ENCODE peak calls at places on chromosomes 16 and 17, in four cellular contexts. J is breast epithelium, O is K562, T is left ventricle myocardium inferior. H is an unnamed sample. For H3K36me3, the result is how much of the 10 kb centered on the place peaks cover.

GRCh38 chr16:763386-763785 is 2.9 kb downstream of the MSLN start:
- DNase-seq in J (no peak), O (no peak), T (no peak), H (no peak)

GRCh38 chr17:79838541-79839274 is 532 bp downstream of the CBX4 start:
- DNase-seq in T (peak), O (peak), J (no peak), H (no peak)

GRCh38 chr16:58197314-58198012 is 443 bp downstream of the CSNK2A2 start:
- DNase-seq in J (no peak), T (no peak), O (peak), H (no peak)

GRCh38 chr17:72394531-72394930 is 273.7 kb downstream of the SOX9 start:
- DNase-seq in J (no peak), O (no peak), T (no peak), H (no peak)

GRCh38 chr16:49755291-49755611 is 100.7 kb downstream of the ZNF423 start:
- DNase-seq in O (peak), T (no peak), J (no peak), H (no peak)

GRCh38 chr16:13956635-13957196 is 36.8 kb downstream of the ERCC4 start:
- DNase-seq in T (no peak), O (no peak), J (no peak), H (no peak)

GRCh38 chr16:88459366-88460055 is 6.4 kb downstream of the ZFPM1 start:
- DNase-seq in T (no peak), J (no peak), O (no peak), H (no peak)

GRCh38 chr17:64420143-64420670 is 28.7 kb upstream of the MILR1 start:
- DNase-seq in O (peak), J (no peak), T (no peak), H (no peak)

GRCh38 chr17:79644617-79645016 is 33.8 kb upstream of the RBFOX3 start:
- DNase-seq in O (no peak), J (no peak), T (no peak), H (no peak)

GRCh38 chr17:52965856-52966255 is 807.3 kb upstream of the CA10 start:
- DNase-seq in T (no peak), O (no peak), J (no peak), H (no peak)

GRCh38 chr16:84537431-84538151 is 33.1 kb upstream of the MEAK7 start:
- DNase-seq in O (peak), T (no peak), J (no peak), H (no peak)

GRCh38 chr16:50360033-50360778 is 8.6 kb downstream of the BRD7 start:
- DNase-seq in O (no peak), T (no peak), J (no peak), H (no peak)

GRCh38 chr17:63523256-63523869 is at the start of gene KCNH6:
- DNase-seq in J (no peak), T (no peak), O (no peak), H (no peak)

GRCh38 chr17:78923660-78924453 is 1.3 kb downstream of the TIMP2 start:
- DNase-seq in T (peak), O (peak), J (peak), H (peak)

GRCh38 chr16:27984121-27984520 is 79.4 kb downstream of the GSG1L start:
- DNase-seq in T (no peak), J (no peak), O (no peak), H (peak)

GRCh38 chr16:73000020-73000906 is 47.7 kb downstream of the ZFHX3 start:
- DNase-seq in T (peak), J (peak), O (no peak), H (peak)

GRCh38 chr17:45841098-45841497 is 3.6 kb upstream of the SPPL2C start:
- DNase-seq in O (no peak), J (no peak), T (no peak), H (no peak)

GRCh38 chr16:30131869-30132475 is 9.0 kb upstream of the MAPK3 start:
- DNase-seq in O (no peak), T (no peak), J (no peak), H (no peak)

GRCh38 chr16:4270091-4270490 is 2.7 kb downstream of the TFAP4 start:
- DNase-seq in T (no peak), O (no peak), J (no peak), H (no peak)

GRCh38 chr16:87580855-87581261 is 21.4 kb upstream of the JPH3 start:
- DNase-seq in J (no peak), T (no peak), O (peak), H (no peak)

GRCh38 chr16:70804153-70804728 is 3.3 kb upstream of the VAC14 start:
- DNase-seq in O (no peak), T (no peak), J (no peak), H (no peak)

GRCh38 chr17:72397223-72397667 is 276.4 kb downstream of the SOX9 start:
- DNase-seq in J (no peak), O (no peak), T (no peak), H (no peak)

GRCh38 chr16:67110136-67110847 is 551 bp downstream of the PHAF1 start:
- DNase-seq in O (no peak), T (no peak), J (no peak), H (no peak)

GRCh38 chr17:61863801-61864126 is 436 bp upstream of the BRIP1 start:
- DNase-seq in J (no peak), T (no peak), O (no peak), H (no peak)

GRCh38 chr16:69037373-69038160 is 67.9 kb upstream of the HAS3 start:
- DNase-seq in O (no peak), J (no peak), T (no peak), H (no peak)

GRCh38 chr17:36601303-36602029 is at the start of gene MRM1:
- DNase-seq in T (peak), O (peak), J (peak), H (peak)

GRCh38 chr17:80955078-80955477 is 36.6 kb upstream of the CHMP6 start:
- DNase-seq in J (no peak), T (no peak), O (no peak), H (no peak)

GRCh38 chr17:43314582-43314981 is 80.8 kb upstream of the RNU2-1 start:
- DNase-seq in O (no peak), J (no peak), T (no peak), H (peak)

GRCh38 chr17:58184308-58184985 is 8.1 kb upstream of the EPX start:
- DNase-seq in O (peak), T (no peak), J (no peak), H (no peak)

GRCh38 chr16:57276596-57276995 is 7.9 kb downstream of the PLLP start:
- DNase-seq in J (no peak), T (no peak), O (no peak), H (no peak)

GRCh38 chr16:65406933-65407332 is 285.1 kb upstream of the CDH11 start:
- DNase-seq in J (no peak), O (no peak), T (no peak), H (no peak)

GRCh38 chr16:61823326-61823725 is 212.9 kb downstream of the CDH8 start:
- DNase-seq in T (no peak), O (no peak), J (no peak), H (no peak)

GRCh38 chr17:45299311-45299710 is 17.5 kb downstream of the MAP3K14 start:
- DNase-seq in J (no peak), O (no peak), T (no peak), H (no peak)

GRCh38 chr16:67241008-67241900 is 6.0 kb downstream of the FHOD1 start:
- DNase-seq in T (peak), O (peak), J (peak), H (no peak)

GRCh38 chr17:17379197-17379991 is 76.2 kb downstream of the NT5M start:
- DNase-seq in J (no peak), O (no peak), T (no peak), H (no peak)

GRCh38 chr17:17376362-17376761 is 73.2 kb downstream of the NT5M start:
- DNase-seq in J (no peak), T (no peak), O (no peak), H (no peak)

GRCh38 chr17:17375826-17376225 is 72.7 kb downstream of the NT5M start:
- DNase-seq in J (no peak), O (no peak), T (no peak), H (no peak)

GRCh38 chr17:17377071-17377487 is 73.9 kb downstream of the NT5M start:
- DNase-seq in J (peak), O (no peak), T (no peak), H (no peak)

DNA sequence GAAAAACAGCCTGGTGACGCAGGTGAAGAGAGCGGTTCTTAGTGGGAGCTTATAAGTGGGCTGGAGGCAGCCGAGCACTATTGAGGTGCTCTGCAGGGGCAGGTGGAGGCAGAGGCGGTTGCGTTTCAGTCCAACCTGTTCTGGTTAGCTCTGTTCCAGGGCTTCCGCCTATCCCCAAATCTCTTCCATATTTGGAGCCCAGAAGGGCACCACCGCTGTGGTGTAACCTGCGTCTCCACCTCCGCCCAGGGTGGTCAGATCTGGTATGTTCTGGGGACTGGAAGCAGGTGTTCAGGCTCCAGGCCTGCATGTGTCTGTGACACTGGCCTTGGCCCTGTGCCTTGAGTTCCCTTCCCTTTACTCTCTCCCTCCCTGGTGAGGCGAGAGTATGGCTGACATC is 74.4 kb downstream of the NT5M start:
- DNase-seq in T (no peak), O (no peak), J (peak), H (no peak)
- H3K36me3 ChIP-seq in T (under half), O (under half), J (under half), H (under half)

GRCh38 chr17:19332371-19333131 is 30.0 kb downstream of the B9D1 start:
- DNase-seq in J (no peak), O (no peak), T (no peak), H (no peak)
- H3K36me3 ChIP-seq in J (under half), O (under half), T (half or more), H (half or more)

GRCh38 chr16:2706611-2707311 is 13.3 kb downstream of the PRSS27 start:
- DNase-seq in J (no peak), O (no peak), T (no peak), H (peak)

GRCh38 chr16:2708290-2708639 is 11.8 kb downstream of the PRSS27 start:
- DNase-seq in J (no peak), O (no peak), T (no peak), H (no peak)

GRCh38 chr16:2706085-2706484 is 13.9 kb downstream of the PRSS27 start:
- DNase-seq in O (no peak), J (no peak), T (no peak), H (no peak)

GRCh38 chr16:2708955-2709587 is 11.0 kb downstream of the PRSS27 start:
- DNase-seq in J (no peak), T (no peak), O (no peak), H (no peak)

GRCh38 chr16:2707368-2708289 is 12.4 kb downstream of the PRSS27 start:
- DNase-seq in T (no peak), O (no peak), J (no peak), H (no peak)
- H3K36me3 ChIP-seq in T (under half), O (under half), J (under half), H (half or more)

GRCh38 chr17:42038221-42038973 is 12.0 kb downstream of the C17orf113 start:
- DNase-seq in J (no peak), T (no peak), O (no peak), H (no peak)
- H3K36me3 ChIP-seq in J (under half), T (under half), O (under half), H (under half)